ENCODE peak calls at places on chromosomes 11 and 22, in four cellular contexts. O, R, W and J are unnamed samples.

GRCh38 chr22:41094036-41094435 is 1.6 kb downstream of the EP300 start:
- DNase-seq in O (no peak), R (peak), W (no peak), J (no peak)

GRCh38 chr11:128465531-128465930 is 121.8 kb downstream of the ETS1 start:
- DNase-seq in R (no peak), W (no peak), O (no peak), J (no peak)

GRCh38 chr11:73429121-73429740 is 53.0 kb downstream of the RELT start:
- DNase-seq in W (no peak), O (no peak), R (no peak), J (no peak)

GRCh38 chr11:35525501-35526175 is at the start of gene PAMR1:
- DNase-seq in R (no peak), W (no peak), O (no peak), J (peak)

GRCh38 chr22:21796231-21796630 is 60.6 kb upstream of the YPEL1 start:
- DNase-seq in R (no peak), O (no peak), W (no peak), J (no peak)

GRCh38 chr22:28198692-28199091 is 279.6 kb upstream of the PITPNB start:
- DNase-seq in O (no peak), R (no peak), W (no peak), J (no peak)

GRCh38 chr11:95092549-95093324 is 3.1 kb downstream of the ENDOD1 start:
- DNase-seq in W (no peak), R (peak), O (peak), J (peak)

GRCh38 chr11:3341298-3341697 is 37.6 kb downstream of the ZNF195 start:
- DNase-seq in W (no peak), O (peak), R (peak), J (peak)

GRCh38 chr11:62958547-62959071 is 26.2 kb downstream of the SLC22A6 start:
- DNase-seq in W (no peak), O (no peak), R (no peak), J (no peak)

GRCh38 chr11:118896921-118897591 is 13.4 kb downstream of the CXCR5 start:
- DNase-seq in R (no peak), W (no peak), O (no peak), J (no peak)

GRCh38 chr11:2459796-2460531 is 15.2 kb downstream of the KCNQ1 start:
- DNase-seq in R (no peak), O (no peak), W (no peak), J (no peak)

GRCh38 chr22:20024225-20025087 is 3.5 kb downstream of the TANGO2 start:
- DNase-seq in R (no peak), O (no peak), W (no peak), J (no peak)

GRCh38 chr11:96339704-96340554 is 3.1 kb downstream of the MAML2 start:
- DNase-seq in R (no peak), W (no peak), O (no peak), J (no peak)

GRCh38 chr11:62555464-62556092 is 9.0 kb upstream of the AHNAK start:
- DNase-seq in O (no peak), R (no peak), W (peak), J (no peak)

GRCh38 chr11:95659088-95659487 is 130.5 kb downstream of the FAM76B start:
- DNase-seq in R (no peak), W (no peak), O (no peak), J (no peak)

GRCh38 chr11:29271616-29272015 is 745.2 kb downstream of the KCNA4 start:
- DNase-seq in R (no peak), W (no peak), O (no peak), J (no peak)

GRCh38 chr11:63567044-63567840 is 4.1 kb upstream of the PLAAT2 start:
- DNase-seq in O (peak), R (peak), W (peak), J (no peak)

GRCh38 chr22:37335819-37336199 is 53.5 kb downstream of the CYTH4 start:
- DNase-seq in O (no peak), R (no peak), W (no peak), J (no peak)

GRCh38 chr22:38850941-38851849 is 7.4 kb upstream of the NPTXR start:
- DNase-seq in R (no peak), O (no peak), W (no peak), J (no peak)

GRCh38 chr22:24580276-24580675 is 12.6 kb downstream of the LRRC75B start:
- DNase-seq in R (no peak), O (no peak), W (no peak), J (no peak)

DNA sequence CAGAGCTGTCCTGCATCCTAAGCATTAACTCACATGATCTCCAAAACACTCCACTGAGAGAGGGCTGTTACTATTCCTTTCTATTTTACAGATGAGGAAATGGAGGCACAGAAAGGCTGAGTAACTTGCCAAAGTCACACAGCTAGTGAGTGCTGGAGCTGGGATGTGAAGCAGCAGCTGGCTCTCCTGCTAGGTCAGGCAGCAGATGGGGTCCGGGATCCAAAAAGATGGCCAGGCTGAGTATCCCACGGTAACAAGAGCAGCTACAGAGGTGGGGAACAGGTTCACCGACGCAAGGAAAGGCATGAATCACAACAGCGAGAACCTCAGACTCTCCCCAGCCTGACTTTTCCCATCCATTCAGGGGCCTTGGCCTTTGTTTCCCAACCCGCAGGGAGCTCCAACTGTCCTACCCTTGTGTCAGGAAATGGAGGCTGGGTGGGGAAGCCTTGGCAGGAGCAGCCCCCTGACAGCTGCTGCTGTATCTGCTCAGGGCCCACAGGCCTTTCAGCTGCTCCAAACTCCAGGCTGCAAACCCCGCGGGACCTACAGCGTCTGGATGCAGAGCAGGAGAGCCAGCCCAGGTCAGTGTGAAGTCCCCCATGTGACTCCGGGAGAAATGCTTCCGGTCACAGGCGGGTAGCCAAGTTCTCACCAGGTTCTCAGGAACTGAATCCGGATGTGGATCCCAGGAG is 29.5 kb downstream of the DKK3 start:
- DNase-seq in O (no peak), R (no peak), W (no peak), J (no peak)
- TF ChIP-seq FOXM1 in O (no peak), R (no peak), W (no peak), J (no peak)

GRCh38 chr11:19570889-19571288 is 141.7 kb upstream of the NAV2 start:
- DNase-seq in W (no peak), R (no peak), O (no peak), J (no peak)
- TF ChIP-seq SP1 in W (no peak), R (no peak), O (no peak), J (no peak)

DNA sequence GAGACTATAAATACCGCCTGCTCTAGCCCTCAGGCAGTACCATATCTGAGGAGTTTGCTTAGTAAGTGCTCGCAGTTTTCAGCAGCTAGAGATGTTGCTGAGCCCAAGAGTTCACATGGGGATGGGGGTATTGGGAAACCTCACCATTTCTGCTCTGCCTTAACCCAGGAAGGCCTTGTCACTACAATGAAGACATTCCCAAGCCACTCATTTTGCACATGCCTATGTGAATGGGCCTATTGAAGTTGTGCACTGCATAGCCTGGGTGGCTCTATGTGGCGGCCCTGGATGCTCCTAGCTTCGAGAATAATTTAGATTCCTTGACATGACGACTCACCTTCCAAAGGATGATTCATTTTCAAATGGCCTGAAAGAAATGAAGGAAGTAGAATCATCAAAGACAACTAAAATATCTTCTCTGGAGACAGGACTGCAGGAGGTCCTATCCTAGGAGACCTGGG is 163.4 kb downstream of the ADAMTS15 start:
- DNase-seq in W (no peak), O (no peak), R (no peak), J (no peak)
- TF ChIP-seq FOXM1 in W (no peak), O (no peak), R (no peak), J (no peak)

GRCh38 chr11:74449369-74449931 is 17.9 kb downstream of the KCNE3 start:
- DNase-seq in O (peak), W (peak), R (peak), J (peak)

GRCh38 chr11:74450318-74450717 is 17.0 kb downstream of the KCNE3 start:
- DNase-seq in O (no peak), R (no peak), W (no peak), J (no peak)

GRCh38 chr11:74447720-74448119 is 19.6 kb downstream of the KCNE3 start:
- DNase-seq in W (no peak), O (no peak), R (no peak), J (no peak)

GRCh38 chr11:74453373-74453975 is 13.9 kb downstream of the KCNE3 start:
- DNase-seq in W (peak), R (peak), O (peak), J (peak)

GRCh38 chr11:74452366-74452765 is 15.0 kb downstream of the KCNE3 start:
- DNase-seq in W (no peak), O (no peak), R (no peak), J (no peak)
- TF ChIP-seq SP1 in W (no peak), O (no peak), R (no peak), J (no peak)

DNA sequence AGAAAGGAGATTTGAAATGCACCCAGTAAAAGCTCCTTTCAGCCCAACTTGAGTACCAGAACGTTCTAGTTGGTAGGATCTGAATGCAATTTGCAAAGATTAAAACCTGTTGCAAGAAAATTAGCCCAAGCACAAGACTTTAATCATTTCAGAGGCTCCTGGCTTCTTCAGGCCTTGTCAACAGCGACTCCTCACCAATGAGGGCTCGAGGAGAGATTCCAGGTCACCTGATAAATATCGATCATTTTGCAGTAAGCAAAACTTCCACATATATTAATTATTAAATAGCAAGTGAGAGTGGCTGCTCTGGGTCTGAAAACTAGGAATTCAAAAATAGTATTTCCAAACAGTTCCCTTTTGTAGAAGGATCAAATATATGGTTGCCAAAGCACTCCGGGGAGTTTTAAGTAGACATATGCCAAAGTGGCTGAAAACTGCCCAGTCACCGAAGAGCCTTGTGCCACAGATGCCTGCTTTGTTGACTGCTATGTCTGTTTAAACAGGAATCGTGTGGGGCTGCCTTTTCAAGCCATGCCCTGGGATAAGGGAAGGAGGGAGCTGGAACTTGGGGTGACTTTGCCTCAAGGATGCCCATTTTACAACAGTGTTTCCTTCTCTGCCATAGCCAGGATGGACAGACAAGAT is 64.0 kb downstream of the CSNK2A3 start:
- DNase-seq in O (no peak), W (no peak), R (no peak), J (no peak)
- TF ChIP-seq FOXM1 in O (no peak), W (no peak), R (no peak), J (no peak)

DNA sequence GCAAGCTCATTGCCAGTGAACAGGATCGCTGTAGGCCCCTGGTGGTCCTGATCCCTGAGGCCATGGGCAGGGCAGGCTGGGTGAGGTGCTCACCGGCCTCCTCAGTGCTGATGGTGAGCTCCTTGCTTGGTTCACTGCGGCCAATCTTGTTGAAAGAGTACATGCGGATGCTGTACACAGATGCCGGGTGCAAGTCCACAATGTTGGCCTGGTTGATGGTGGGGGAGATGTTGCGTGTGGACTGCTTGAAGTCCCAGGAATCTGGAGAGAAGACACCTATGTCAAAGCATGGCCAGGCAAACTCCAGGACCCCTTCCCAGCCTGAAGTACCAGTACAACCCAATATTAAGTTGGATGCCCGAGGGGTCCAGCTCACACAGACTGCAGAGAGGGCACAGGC is 144.1 kb downstream of the CEP164 start:
- DNase-seq in W (no peak), R (no peak), O (no peak), J (no peak)
- TF ChIP-seq SP1 in W (no peak), R (no peak), O (no peak), J (no peak)

GRCh38 chr11:69657456-69657910 is 16.5 kb downstream of the CCND1 start:
- DNase-seq in R (no peak), O (no peak), W (no peak), J (no peak)
- TF ChIP-seq FOXM1 in R (no peak), O (no peak), W (no peak), J (no peak)